ENCODE peak calls at places on chromosome 10, in five cellular contexts. B is PC-3, J is cardiac muscle cell, S is lower lobe of right lung, L is endothelial cell. I is an unnamed sample.

GRCh38 chr10:106904209-106904608 is 260.3 kb downstream of the SORCS1 start:
- DNase-seq in B (no peak), J (no peak), S (no peak), L (no peak), I (no peak)

GRCh38 chr10:28503114-28503513 is 29.8 kb upstream of the WAC start:
- DNase-seq in B (peak; percentile 81), J (no peak), S (no peak), L (no peak), I (peak; percentile 51)

GRCh38 chr10:34540492-34540891 is 274.6 kb downstream of the PARD3 start:
- DNase-seq in B (no peak), J (no peak), S (no peak), L (no peak), I (no peak)

GRCh38 chr10:12656518-12657142 is 307.3 kb downstream of the CAMK1D start:
- DNase-seq in B (peak; percentile 60), J (peak; percentile 75), S (no peak), L (no peak), I (no peak)

GRCh38 chr10:30219977-30220751 is 128.9 kb downstream of the MTPAP start:
- DNase-seq in B (no peak), J (peak; percentile 75), S (peak; percentile 47), L (peak; percentile 4), I (no peak)

GRCh38 chr10:127427926-127428325 is 121.2 kb upstream of the NPS start:
- DNase-seq in B (no peak), J (no peak), S (no peak), L (no peak), I (no peak)

GRCh38 chr10:49508249-49508648 is 30.7 kb downstream of the ERCC6 start:
- DNase-seq in B (no peak), J (no peak), S (no peak), L (no peak), I (no peak)

GRCh38 chr10:43138757-43139241 is 554 bp downstream of the CSGALNACT2 start:
- DNase-seq in B (peak; percentile 39), J (peak; percentile 28), S (no peak), L (no peak), I (no peak)

GRCh38 chr10:118838364-118838763 is 83.6 kb upstream of the CACUL1 start:
- DNase-seq in B (no peak), J (no peak), S (no peak), L (no peak), I (no peak)

GRCh38 chr10:100006241-100006886 is 3.4 kb downstream of the DNMBP start:
- DNase-seq in B (peak; percentile 91), J (peak; percentile 91), S (no peak), L (no peak), I (no peak)

GRCh38 chr10:77286851-77287250 is 350.8 kb downstream of the KCNMA1 start:
- DNase-seq in B (no peak), J (no peak), S (no peak), L (no peak), I (no peak)

DNA sequence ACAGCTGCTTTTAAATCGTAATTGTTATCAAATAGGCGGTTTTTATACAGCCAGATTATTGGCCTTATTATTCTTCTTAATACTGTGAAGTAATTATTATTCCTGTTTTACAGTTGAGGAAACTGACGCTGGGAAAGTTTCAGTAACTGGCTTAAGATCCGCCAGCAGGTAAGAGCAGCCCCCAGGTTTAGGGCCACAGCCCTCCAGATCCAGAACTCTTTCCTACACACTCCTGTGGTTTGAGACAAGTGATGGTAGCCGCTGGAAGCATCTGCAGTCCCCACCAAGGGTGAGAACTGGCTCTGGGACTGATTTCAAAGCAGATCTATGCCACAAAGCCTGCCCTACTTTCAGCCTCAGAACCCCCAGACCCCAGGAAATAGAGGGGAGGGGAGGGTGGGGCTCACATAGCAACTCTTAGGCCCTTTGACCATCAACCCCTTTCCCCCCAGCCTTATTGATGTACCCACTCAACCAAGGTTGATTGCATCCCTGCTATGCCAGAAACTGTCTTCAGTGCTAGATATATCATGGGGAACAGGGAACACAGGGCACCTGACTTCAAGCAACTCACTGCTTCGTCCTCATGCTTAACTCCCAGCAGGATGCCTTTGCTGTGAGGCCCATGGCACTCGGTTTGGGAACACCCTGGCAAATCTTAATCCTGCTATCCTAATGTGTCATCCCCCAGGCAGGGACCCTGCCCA is 2.9 kb upstream of the UNC5B start:
- DNase-seq in B (no peak), J (no peak), S (no peak), L (no peak), I (no peak)
- TF ChIP-seq CTCF in B (no peak), J (no peak), S (no peak), L (no peak), I (no peak)

DNA sequence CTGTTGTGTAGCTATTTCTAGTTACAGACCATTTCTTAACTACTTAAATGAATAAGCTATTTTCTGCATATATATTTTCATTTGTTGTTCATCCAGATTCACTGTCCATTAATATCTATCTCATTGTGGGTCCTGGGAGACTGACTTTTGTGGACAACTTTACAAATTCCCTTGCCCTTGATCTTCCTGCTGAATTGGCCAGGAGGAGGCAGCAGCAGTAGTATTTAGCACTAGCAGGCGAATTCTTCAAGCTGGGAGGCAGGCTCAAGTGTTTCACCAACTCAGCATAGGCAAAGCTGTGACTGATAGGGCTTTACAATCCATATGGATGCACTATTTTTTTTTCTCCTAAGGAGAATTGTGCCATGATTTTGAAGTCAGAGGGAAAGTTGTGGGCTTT is 461.0 kb upstream of the NRG3 start:
- DNase-seq in B (no peak), J (no peak), S (no peak), L (peak; percentile 49), I (no peak)
- TF ChIP-seq CTCF in B (no peak), J (no peak), S (no peak), L (no peak), I (no peak)

GRCh38 chr10:65090991-65091390 is 1569.8 kb downstream of the REEP3 start:
- DNase-seq in B (no peak), J (no peak), S (no peak), L (no peak), I (no peak)
- TF ChIP-seq CTCF in B (no peak), J (no peak), S (no peak), L (no peak), I (no peak)

GRCh38 chr10:96470108-96470743 is 43.5 kb downstream of the TLL2 start:
- DNase-seq in B (peak; percentile 31), J (peak; percentile 54), S (no peak), L (peak; percentile 70), I (peak; percentile 55)
- TF ChIP-seq CTCF in B (peak; percentile 59), J (peak; percentile 72), S (peak; percentile 34), L (no peak), I (peak; percentile 68)

DNA sequence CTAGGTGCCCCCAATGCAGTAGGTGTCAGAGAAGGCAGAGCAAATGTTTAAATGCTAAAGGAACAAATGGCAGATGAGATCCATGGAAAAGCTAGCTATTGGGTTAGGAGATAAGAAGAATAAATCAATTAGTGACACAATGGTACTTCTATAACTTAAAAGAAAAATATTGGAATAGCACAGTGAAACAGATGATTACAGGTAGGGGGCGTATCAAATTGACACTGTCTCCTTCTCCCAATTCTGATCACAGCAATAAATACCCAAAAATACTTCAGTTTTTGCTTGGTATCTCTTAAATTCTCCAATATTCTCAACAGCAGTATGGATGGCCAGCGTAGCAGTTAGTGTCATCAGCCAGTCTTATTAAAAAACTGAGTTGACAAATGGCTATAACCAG is 5.2 kb downstream of the FRA10AC1 start:
- DNase-seq in B (no peak), J (no peak), S (no peak), L (no peak), I (no peak)
- TF ChIP-seq CTCF in B (peak; percentile 51), J (no peak), S (no peak), L (no peak), I (peak; percentile 3)

DNA sequence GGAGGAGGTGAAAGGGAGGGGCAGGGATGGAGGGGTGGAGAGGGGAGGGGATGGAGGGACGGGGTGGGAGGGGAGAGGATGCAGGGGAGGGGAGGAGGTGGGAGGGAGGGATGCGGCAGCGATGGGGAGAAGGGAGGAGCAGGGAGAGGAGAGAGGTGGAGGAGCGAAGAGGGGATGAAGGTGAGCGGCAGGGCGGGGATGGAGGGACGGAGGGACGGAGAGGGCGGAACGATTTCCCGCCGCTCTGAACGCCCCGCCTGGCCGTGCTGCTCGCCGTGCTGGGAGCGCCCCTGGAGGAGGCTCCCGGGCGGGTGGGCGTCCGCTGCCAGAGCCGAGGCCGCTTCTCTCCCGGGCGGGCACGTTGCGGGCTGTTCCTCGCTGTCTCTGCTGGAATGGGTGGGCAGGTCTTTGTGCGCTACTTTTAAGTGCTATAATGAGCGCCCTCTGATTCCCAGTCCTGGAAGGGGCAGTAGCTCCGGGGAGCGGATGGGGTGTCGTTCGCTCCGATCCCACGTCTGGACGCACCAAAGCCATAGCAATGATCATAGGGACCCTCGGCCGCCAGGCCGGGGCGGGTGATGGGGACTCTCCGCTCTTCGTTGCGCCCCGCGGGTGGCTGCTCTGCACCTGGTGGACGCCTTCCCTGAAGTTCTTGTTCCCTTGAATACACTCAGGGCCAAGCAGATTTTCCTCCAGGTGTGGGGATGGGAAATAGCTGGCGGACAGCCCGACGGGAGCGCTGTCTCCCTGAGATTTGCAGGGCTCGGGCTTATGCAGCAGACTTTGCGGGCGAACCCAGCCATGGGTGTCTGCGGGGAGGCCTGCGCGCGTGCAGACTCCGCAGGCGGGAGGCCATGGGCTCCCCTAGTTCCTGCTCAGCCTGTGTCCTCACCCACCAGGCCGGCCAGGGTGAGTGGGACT is 81.1 kb upstream of the CPXM2 start:
- DNase-seq in B (no peak), J (no peak), S (no peak), L (peak; percentile 52), I (no peak)
- TF ChIP-seq CTCF in B (no peak), J (no peak), S (no peak), L (no peak), I (no peak)

GRCh38 chr10:103062854-103063642 is 130.0 kb downstream of the NT5C2 start:
- DNase-seq in B (peak; percentile 27), J (no peak), S (no peak), L (no peak), I (no peak)
- TF ChIP-seq CTCF in B (peak; percentile 47), J (no peak), S (no peak), L (peak; percentile 19), I (no peak)

GRCh38 chr10:86261933-86262665 is 104.5 kb downstream of the GRID1 start:
- DNase-seq in B (peak; percentile 48), J (no peak), S (no peak), L (peak; percentile 36), I (peak; percentile 59)
- TF ChIP-seq CTCF in B (peak; percentile 55), J (no peak), S (peak; percentile 21), L (no peak), I (peak; percentile 61)

I was measured in BE2C.